ENCODE peak calls at places on chromosomes 13 and 19, in five cellular contexts. A is mesendoderm; L is activated CD4-positive, alpha-beta T cell treated with anti-CD3 and anti-CD28 coated beads, Interleukin-2, amount 10 ng/mL, durations not matched to agents 7 days and 5 days; B is brain microvascular endothelial cell; C is hippocampal formation. E is an unnamed sample.

GRCh38 chr19:5973867-5974635 is 3.9 kb downstream of the RANBP3 start:
- DNase-seq in A (no peak), L (no peak), B (no peak), C (no peak), E (no peak)

GRCh38 chr19:8567522-8568172 is 9.6 kb downstream of the MYO1F start:
- DNase-seq in A (no peak), L (no peak), B (no peak), C (peak), E (no peak)

GRCh38 chr19:55418185-55418584 is 10.6 kb upstream of the UBE2S start:
- DNase-seq in A (peak), L (peak), B (peak), C (peak), E (peak)

GRCh38 chr13:28485551-28485950 is 9.4 kb downstream of the FLT1 start:
- DNase-seq in A (peak), L (no peak), B (no peak), C (no peak), E (no peak)

GRCh38 chr19:12995596-12996541 is 594 bp downstream of the NFIX start:
- DNase-seq in A (no peak), L (no peak), B (no peak), C (no peak), E (no peak)

GRCh38 chr19:2223959-2224358 is 12.2 kb downstream of the PLEKHJ1 start:
- DNase-seq in A (no peak), L (no peak), B (no peak), C (no peak), E (no peak)

GRCh38 chr13:27853871-27854270 is 61.6 kb downstream of the GSX1 start:
- DNase-seq in A (no peak), L (no peak), B (no peak), C (no peak), E (no peak)

GRCh38 chr19:32363175-32363574 is 17.8 kb downstream of the ZNF507 start:
- DNase-seq in A (no peak), L (no peak), B (no peak), C (no peak), E (peak)

GRCh38 chr19:53892981-53893325 is 11.0 kb downstream of the PRKCG start:
- DNase-seq in A (peak), L (no peak), B (no peak), C (no peak), E (no peak)

GRCh38 chr19:42794751-42795150 is 29.3 kb upstream of the PSG8 start:
- DNase-seq in A (no peak), L (no peak), B (no peak), C (no peak), E (no peak)

GRCh38 chr19:18254546-18255500 is 19.4 kb downstream of the IQCN start:
- DNase-seq in A (no peak), L (no peak), B (no peak), C (no peak), E (no peak)

GRCh38 chr19:45782162-45782623 is at the start of gene DMPK:
- DNase-seq in A (no peak), L (no peak), B (no peak), C (no peak), E (no peak)

GRCh38 chr13:23899555-23899954 is 2.3 kb upstream of the C1QTNF9B start:
- DNase-seq in A (no peak), L (peak), B (peak), C (no peak), E (peak)